ENCODE peak calls at places on chromosomes 3 and 15, in five cellular contexts. Y is CD4-positive, CD25-positive, alpha-beta regulatory T cell; L is endothelial cell of umbilical vein; N is left cardiac atrium; E is AG09309. Z is an unnamed sample.

GRCh38 chr3:43363621-43364266 is 77.4 kb downstream of the SNRK start:
- DNase-seq in Y (no peak), L (no peak), N (peak), E (no peak), Z (no peak)

GRCh38 chr15:85872125-85872524 is 77.4 kb upstream of the KLHL25 start:
- DNase-seq in Y (no peak), L (no peak), N (no peak), E (no peak), Z (no peak)

GRCh38 chr3:72722930-72723726 is 125.1 kb downstream of the SHQ1 start:
- DNase-seq in Y (no peak), L (peak), N (no peak), E (peak), Z (peak)

GRCh38 chr3:14479591-14479990 is 60.6 kb downstream of the GRIP2 start:
- DNase-seq in Y (no peak), L (no peak), N (peak), E (no peak), Z (no peak)

GRCh38 chr3:45590256-45590655 is 4.3 kb upstream of the LIMD1 start:
- DNase-seq in Y (no peak), L (no peak), N (no peak), E (no peak), Z (no peak)

GRCh38 chr3:176568189-176568588 is 629.1 kb downstream of the TBL1XR1 start:
- DNase-seq in Y (no peak), L (no peak), N (no peak), E (no peak), Z (no peak)

GRCh38 chr3:128804817-128805166 is 74.6 kb upstream of the ACAD9 start:
- DNase-seq in Y (no peak), L (no peak), N (no peak), E (no peak), Z (no peak)

GRCh38 chr15:70522323-70522966 is 240.9 kb downstream of the UACA start:
- DNase-seq in Y (no peak), L (no peak), N (no peak), E (no peak), Z (no peak)

GRCh38 chr15:89662893-89663673 is 7.8 kb upstream of the KIF7 start:
- DNase-seq in Y (no peak), L (peak), N (peak), E (peak), Z (peak)

GRCh38 chr3:149490260-149490971 is 15.9 kb downstream of the TM4SF4 start:
- DNase-seq in Y (no peak), L (no peak), N (no peak), E (no peak), Z (no peak)

GRCh38 chr3:70811880-70812279 is 499.4 kb upstream of the MDFIC2 start:
- DNase-seq in Y (peak), L (no peak), N (peak), E (peak), Z (no peak)

GRCh38 chr15:92617197-92618037 is 38.2 kb downstream of the FAM174B start:
- DNase-seq in Y (no peak), L (peak), N (peak), E (no peak), Z (no peak)

GRCh38 chr15:100346866-100347512 is 5.2 kb upstream of the ADAMTS17 start:
- DNase-seq in Y (no peak), L (no peak), N (no peak), E (no peak), Z (no peak)

GRCh38 chr15:55494927-55495326 is 13.1 kb downstream of the DNAAF4 start:
- DNase-seq in Y (peak), L (peak), N (no peak), E (no peak), Z (no peak)

GRCh38 chr15:77874071-77874470 is 203.4 kb downstream of the TBC1D2B start:
- DNase-seq in Y (no peak), L (no peak), N (no peak), E (no peak), Z (no peak)

GRCh38 chr3:128274837-128275236 is 121.6 kb downstream of the EEFSEC start:
- DNase-seq in Y (no peak), L (peak), N (no peak), E (peak), Z (peak)

GRCh38 chr3:27357665-27358258 is 11.4 kb downstream of the NEK10 start:
- DNase-seq in Y (peak), L (peak), N (peak), E (no peak), Z (peak)

GRCh38 chr3:8822141-8822540 is 52.7 kb upstream of the OXTR start:
- DNase-seq in Y (no peak), L (no peak), N (no peak), E (no peak), Z (no peak)

GRCh38 chr3:30156586-30157498 is 449.6 kb upstream of the TGFBR2 start:
- DNase-seq in Y (no peak), L (peak), N (no peak), E (no peak), Z (peak)

GRCh38 chr3:197366301-197367044 is 68.1 kb upstream of the DLG1 start:
- DNase-seq in Y (no peak), L (no peak), N (no peak), E (no peak), Z (no peak)

GRCh38 chr3:60755094-60755493 is 496.2 kb downstream of the FHIT start:
- DNase-seq in Y (no peak), L (no peak), N (no peak), E (no peak), Z (no peak)

GRCh38 chr15:98677345-98678059 is 29.2 kb downstream of the IGF1R start:
- DNase-seq in Y (no peak), L (no peak), N (no peak), E (no peak), Z (no peak)

GRCh38 chr3:194377708-194378107 is 8.2 kb upstream of the LRRC15 start:
- DNase-seq in Y (no peak), L (no peak), N (no peak), E (no peak), Z (no peak)

GRCh38 chr3:186566772-186567071 is 417 bp downstream of the TBCCD1 start:
- DNase-seq in Y (no peak), L (no peak), N (no peak), E (no peak), Z (no peak)

GRCh38 chr3:195907730-195908438 is 467 bp downstream of the TNK2 start:
- DNase-seq in Y (peak), L (no peak), N (peak), E (no peak), Z (no peak)

GRCh38 chr3:188171682-188172467 is 17.9 kb downstream of the LPP start:
- DNase-seq in Y (no peak), L (no peak), N (no peak), E (no peak), Z (no peak)

GRCh38 chr3:139198929-139199328 is 144.9 kb upstream of the MRPS22 start:
- DNase-seq in Y (no peak), L (no peak), N (no peak), E (peak), Z (no peak)

GRCh38 chr3:14646589-14647413 is 4.8 kb upstream of the CCDC174 start:
- DNase-seq in Y (no peak), L (no peak), N (no peak), E (no peak), Z (no peak)

GRCh38 chr3:64161481-64161952 is 63.7 kb downstream of the PRICKLE2 start:
- DNase-seq in Y (no peak), L (no peak), N (no peak), E (no peak), Z (no peak)

GRCh38 chr3:24674261-24674660 is 179.6 kb upstream of the THRB start:
- DNase-seq in Y (no peak), L (no peak), N (no peak), E (no peak), Z (no peak)

GRCh38 chr15:52780172-52780980 is 9.8 kb downstream of the ONECUT1 start:
- DNase-seq in Y (peak), L (peak), N (peak), E (peak), Z (no peak)

GRCh38 chr15:90478981-90479481 is 50.7 kb upstream of the CRTC3 start:
- DNase-seq in Y (peak), L (peak), N (no peak), E (no peak), Z (peak)

GRCh38 chr15:61715082-61715481 is 345.2 kb downstream of the VPS13C start:
- DNase-seq in Y (no peak), L (no peak), N (no peak), E (no peak), Z (no peak)

GRCh38 chr3:120850326-120851295 is 57.4 kb upstream of the STXBP5L start:
- DNase-seq in Y (no peak), L (no peak), N (no peak), E (no peak), Z (no peak)

GRCh38 chr15:48522911-48523310 is 122.6 kb downstream of the FBN1 start:
- DNase-seq in Y (no peak), L (no peak), N (no peak), E (no peak), Z (no peak)

GRCh38 chr3:171991166-171991565 is 48.2 kb upstream of the FNDC3B start:
- DNase-seq in Y (no peak), L (no peak), N (no peak), E (no peak), Z (no peak)

Z was measured in pulmonary artery endothelial cell.